ENCODE peak calls at places on chromosomes 16 and 17, in six cellular contexts. C is A549, P is HepG2, S is GM12878, U is K562, K is H1. L is an unnamed sample.

GRCh38 chr16:67857547-67858233 is 10.2 kb upstream of the CENPT start:
- DNase-seq in K (no peak), U (peak), C (peak), S (no peak), P (peak), L (no peak)

GRCh38 chr17:14306602-14307001 is 5.7 kb downstream of the HS3ST3B1 start:
- DNase-seq in S (no peak), K (no peak), C (no peak), U (no peak), P (no peak), L (no peak)

GRCh38 chr17:59470624-59471297 is 94.6 kb upstream of the DHX40 start:
- DNase-seq in K (no peak), S (no peak), U (no peak), C (no peak), P (no peak), L (no peak)

GRCh38 chr16:85019659-85020245 is 7.8 kb upstream of the KIAA0513 start:
- DNase-seq in S (no peak), U (no peak), K (no peak), P (no peak), C (no peak), L (no peak)

GRCh38 chr16:47574091-47575054 is 113.2 kb downstream of the PHKB start:
- DNase-seq in U (no peak), K (no peak), S (peak), P (no peak), C (no peak), L (no peak)

GRCh38 chr17:12180644-12181261 is 160.1 kb downstream of the MAP2K4 start:
- DNase-seq in K (no peak), P (peak), C (peak), U (peak), S (peak), L (peak)

GRCh38 chr16:630815-631405 is at the start of gene WFIKKN1:
- DNase-seq in S (no peak), K (peak), U (peak), P (peak), C (no peak), L (peak)

GRCh38 chr17:57530508-57530907 is 214.6 kb downstream of the CCDC182 start:
- DNase-seq in K (no peak), U (no peak), C (no peak), S (no peak), P (no peak), L (no peak)

GRCh38 chr16:8852534-8852933 is 16.3 kb downstream of the CARHSP1 start:
- DNase-seq in S (no peak), K (no peak), P (no peak), U (no peak), C (no peak), L (no peak)

GRCh38 chr16:70685938-70686375 is at the start of gene MTSS2:
- DNase-seq in C (peak), K (peak), U (peak), P (peak), S (no peak), L (peak)

GRCh38 chr17:75507712-75508111 is 7.6 kb downstream of the CASKIN2 start:
- DNase-seq in S (no peak), U (no peak), P (no peak), K (no peak), C (no peak), L (no peak)

GRCh38 chr17:36921131-36921851 is 16.0 kb upstream of the LHX1 start:
- DNase-seq in U (peak), P (peak), S (no peak), C (peak), K (peak), L (no peak)

GRCh38 chr16:67873435-67874146 is 739 bp downstream of the EDC4 start:
- DNase-seq in C (no peak), K (no peak), U (no peak), S (no peak), P (no peak), L (no peak)

GRCh38 chr17:17446666-17447155 is 30.1 kb upstream of the MED9 start:
- DNase-seq in C (no peak), S (no peak), P (no peak), U (no peak), K (no peak), L (no peak)

GRCh38 chr16:67277294-67277998 is 1.9 kb upstream of the PLEKHG4 start:
- DNase-seq in C (peak), S (no peak), P (peak), U (peak), K (no peak), L (no peak)

GRCh38 chr17:37124074-37124824 is 175.5 kb downstream of the AATF start:
- DNase-seq in U (no peak), K (no peak), S (no peak), P (no peak), C (no peak), L (no peak)

GRCh38 chr16:86549893-86550190 is 5.2 kb downstream of the MTHFSD start:
- DNase-seq in K (no peak), S (no peak), C (no peak), U (no peak), P (no peak), L (no peak)

GRCh38 chr17:4584125-4584834 is at the start of gene SMTNL2:
- DNase-seq in K (no peak), C (no peak), U (no peak), P (no peak), S (no peak), L (peak)

GRCh38 chr17:43558805-43559160 is 12.6 kb upstream of the ETV4 start:
- DNase-seq in C (no peak), S (no peak), P (no peak), U (no peak), K (no peak), L (no peak)

GRCh38 chr17:82330322-82331239 is 3.0 kb downstream of the SECTM1 start:
- DNase-seq in U (no peak), C (peak), P (peak), S (no peak), K (no peak), L (peak)

GRCh38 chr17:6627019-6627418 is 13.5 kb downstream of the KIAA0753 start:
- DNase-seq in C (no peak), S (no peak), P (no peak), K (no peak), U (no peak), L (no peak)

GRCh38 chr17:80159984-80160383 is 9.8 kb upstream of the CARD14 start:
- DNase-seq in C (no peak), K (no peak), S (no peak), U (no peak), P (no peak), L (no peak)

GRCh38 chr17:17749921-17750320 is 68.7 kb downstream of the RAI1 start:
- DNase-seq in C (peak), K (peak), U (peak), P (peak), S (peak), L (peak)

GRCh38 chr17:250487-251300 is 69.2 kb upstream of the DOC2B start:
- DNase-seq in U (no peak), C (no peak), K (peak), P (no peak), S (no peak), L (no peak)

GRCh38 chr16:69302301-69302700 is 8.8 kb upstream of the VPS4A start:
- DNase-seq in K (no peak), U (no peak), P (no peak), S (no peak), C (no peak), L (no peak)

GRCh38 chr16:84868829-84869457 is 49.2 kb downstream of the CRISPLD2 start:
- DNase-seq in C (no peak), S (no peak), P (no peak), U (no peak), K (no peak), L (no peak)

GRCh38 chr17:69975808-69976207 is 99.2 kb upstream of the KCNJ16 start:
- DNase-seq in C (no peak), P (no peak), S (no peak), K (no peak), U (no peak), L (no peak)

GRCh38 chr17:83176272-83176955 is 97.0 kb downstream of the METRNL start:
- DNase-seq in C (no peak), U (no peak), S (no peak), P (no peak), K (peak), L (no peak)

GRCh38 chr16:66370786-66371684 is 4.5 kb downstream of the CDH5 start:
- DNase-seq in U (no peak), C (no peak), S (no peak), P (no peak), K (no peak), L (no peak)

GRCh38 chr16:67431077-67431804 is at the start of gene HSD11B2:
- DNase-seq in U (peak), S (no peak), K (peak), P (no peak), C (peak), L (peak)

GRCh38 chr17:32627233-32628008 is 140.6 kb downstream of the CDK5R1 start:
- DNase-seq in K (peak), C (no peak), U (no peak), P (no peak), S (no peak), L (peak)

DNA sequence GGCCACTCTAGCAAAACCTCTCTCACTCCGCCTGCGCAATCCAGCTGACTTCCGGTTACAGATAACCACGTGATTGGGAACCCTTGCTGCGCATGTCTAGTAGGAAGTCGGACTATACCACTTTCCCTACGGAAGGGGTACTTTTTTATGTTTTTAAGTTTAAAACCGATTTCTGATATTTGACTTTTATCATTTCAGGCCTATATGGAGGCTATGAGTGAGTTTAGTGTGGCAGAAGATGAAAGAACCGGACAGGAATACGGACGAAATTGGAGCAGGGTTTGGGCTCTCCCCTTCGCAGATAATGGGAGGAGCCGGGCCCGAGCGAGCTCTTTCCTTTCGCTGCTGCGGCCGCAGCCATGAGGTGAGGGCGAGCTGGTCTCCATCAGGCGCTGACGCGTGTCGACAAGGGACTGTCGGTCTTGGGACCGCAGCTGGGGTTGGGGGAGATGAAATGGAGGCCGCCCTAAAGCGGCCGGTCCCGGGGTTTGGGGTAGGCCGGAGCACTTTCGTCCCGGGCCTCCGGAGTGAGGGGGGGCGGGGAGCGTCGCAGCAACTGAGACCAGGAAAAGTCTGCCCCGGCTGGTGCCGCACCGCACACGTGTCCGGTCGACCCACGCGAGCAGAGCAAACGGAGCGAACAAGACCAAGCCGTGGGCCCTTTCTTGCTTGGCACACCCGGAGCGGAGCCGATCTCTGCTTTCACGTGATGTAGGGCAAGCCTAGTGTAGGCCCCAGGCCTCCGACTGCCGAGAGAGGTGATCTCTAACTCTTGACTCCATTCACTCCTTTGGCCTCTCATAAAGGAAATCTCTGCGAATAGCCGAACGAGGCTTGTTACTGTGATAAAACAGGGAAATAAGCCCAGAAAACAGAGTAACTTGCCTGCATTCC is at the start of gene RPL19:
- DNase-seq in C (peak), S (peak), U (peak), K (peak), P (peak), L (peak)
- TF ChIP-seq EP300 in C (no peak), S (no peak), U (peak), K (no peak), P (no peak), L (peak)

GRCh38 chr17:45311762-45312476 is 4.9 kb downstream of the MAP3K14 start:
- DNase-seq in U (peak), P (peak), S (no peak), C (peak), K (no peak), L (peak)
- TF ChIP-seq USF2 in U (no peak), P (no peak), S (no peak), C (no peak), K (no peak), L (no peak)

DNA sequence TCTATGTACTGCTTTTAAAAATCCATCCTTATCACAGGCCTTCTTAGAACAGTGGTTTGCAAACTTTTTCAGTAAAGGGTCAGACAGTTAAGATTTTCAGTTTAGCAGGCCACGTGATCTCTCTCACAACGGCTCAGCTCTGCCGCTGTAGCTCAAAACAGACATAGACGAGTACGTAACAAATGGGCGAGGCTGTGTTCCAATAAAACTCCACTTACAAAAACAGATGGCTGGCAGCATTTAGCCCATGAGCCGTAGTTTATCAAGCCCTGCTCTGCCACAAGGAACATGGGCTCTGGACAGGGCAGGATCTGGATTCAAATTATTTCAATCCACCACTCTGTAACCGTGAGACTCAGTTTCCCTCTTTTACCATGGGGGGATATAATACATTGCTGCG is 141.8 kb downstream of the XYLT1 start:
- DNase-seq in C (no peak), K (no peak), S (no peak), P (no peak), U (no peak), L (peak)
- TF ChIP-seq EP300 in C (no peak), K (no peak), S (no peak), P (no peak), U (no peak), L (no peak)

GRCh38 chr17:19461681-19462080 is 50.6 kb downstream of the RNF112 start:
- DNase-seq in K (peak), C (no peak), U (no peak), S (no peak), P (no peak), L (no peak)

GRCh38 chr17:19457830-19458271 is 46.8 kb downstream of the RNF112 start:
- DNase-seq in S (no peak), C (no peak), K (peak), U (no peak), P (no peak), L (no peak)

GRCh38 chr17:19461139-19461538 is 50.1 kb downstream of the RNF112 start:
- DNase-seq in S (peak), C (no peak), P (no peak), U (no peak), K (peak), L (no peak)

GRCh38 chr17:19464033-19465026 is 53.3 kb downstream of the RNF112 start:
- DNase-seq in P (no peak), C (no peak), K (no peak), S (no peak), U (no peak), L (no peak)

DNA sequence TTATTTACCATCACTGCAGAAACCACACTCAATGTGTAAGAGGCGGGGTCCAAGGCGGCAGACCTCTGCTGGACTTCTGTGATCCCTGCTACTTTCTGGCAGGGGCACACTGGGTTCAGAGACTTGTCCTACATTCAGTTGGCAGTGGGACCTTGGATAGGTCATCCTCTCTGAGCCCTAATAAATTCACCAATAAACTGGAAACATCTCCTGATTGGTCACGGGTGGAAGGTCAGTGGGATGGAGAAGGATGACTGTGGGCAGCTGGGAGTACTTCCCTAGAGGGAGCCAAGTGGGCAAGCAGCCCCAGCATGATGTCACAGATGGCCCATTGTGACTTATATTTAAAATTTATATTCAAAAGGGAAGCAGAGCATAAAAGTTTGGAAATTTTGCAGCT is 49.7 kb downstream of the RNF112 start:
- DNase-seq in S (no peak), P (no peak), U (no peak), K (peak), C (no peak), L (no peak)
- TF ChIP-seq USF2 in S (no peak), P (no peak), U (no peak), K (no peak), C (no peak), L (no peak)

GRCh38 chr16:88132836-88133506 is 181.7 kb downstream of the BANP start:
- DNase-seq in P (no peak), U (no peak), C (no peak), S (no peak), K (no peak), L (peak)

GRCh38 chr16:88131966-88132365 is 180.7 kb downstream of the BANP start:
- DNase-seq in P (no peak), S (no peak), K (no peak), C (no peak), U (no peak), L (no peak)

GRCh38 chr16:88130016-88130415 is 178.8 kb downstream of the BANP start:
- DNase-seq in C (no peak), S (no peak), U (no peak), K (no peak), P (no peak), L (no peak)

GRCh38 chr16:88130681-88131080 is 179.4 kb downstream of the BANP start:
- DNase-seq in U (no peak), K (no peak), S (no peak), P (no peak), C (no peak), L (peak)

GRCh38 chr16:88131256-88131655 is 180.0 kb downstream of the BANP start:
- DNase-seq in K (no peak), U (no peak), C (no peak), P (no peak), S (no peak), L (no peak)
- TF ChIP-seq EP300 in K (no peak), U (no peak), C (no peak), P (no peak), S (no peak), L (no peak)

DNA sequence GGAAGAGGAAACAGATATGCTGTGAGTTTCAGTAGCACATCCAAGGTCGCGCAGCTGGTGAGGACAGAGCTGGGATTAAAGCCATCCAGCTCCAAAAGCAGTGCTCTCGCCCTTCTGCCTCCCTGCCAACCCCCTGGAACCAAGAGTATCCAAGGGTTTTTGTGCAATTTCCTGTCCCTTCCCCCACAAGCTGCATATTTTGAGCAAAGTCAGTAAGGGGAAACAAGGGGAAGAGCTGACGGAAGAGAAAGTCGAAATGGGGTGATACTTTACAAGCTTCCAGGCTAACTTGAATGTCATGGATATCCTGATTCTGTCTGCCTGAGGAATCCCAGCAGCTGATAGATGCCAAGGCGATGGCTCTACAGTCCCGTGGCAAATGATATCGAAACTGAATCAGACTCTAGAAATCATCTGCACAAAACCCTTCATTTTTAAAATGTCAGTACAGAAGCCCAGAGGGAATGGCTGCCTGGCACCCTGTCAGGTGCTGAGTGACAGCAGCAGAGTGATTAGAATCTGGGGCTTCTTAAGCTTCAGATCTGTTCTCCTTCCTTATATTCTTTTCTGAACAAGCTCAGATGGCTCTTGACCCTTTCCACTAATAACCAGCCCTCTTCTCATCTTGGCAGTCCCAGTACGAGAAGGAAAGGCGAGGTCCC is 42.9 kb upstream of the TEKT3 start:
- DNase-seq in U (no peak), K (no peak), P (no peak), S (no peak), C (no peak), L (no peak)
- TF ChIP-seq USF2 in U (no peak), K (no peak), P (no peak), S (no peak), C (no peak), L (no peak)

GRCh38 chr17:67492824-67493490 is 115.9 kb downstream of the PITPNC1 start:
- DNase-seq in U (no peak), S (no peak), K (no peak), C (no peak), P (no peak), L (no peak)

GRCh38 chr17:67492251-67492740 is 115.2 kb downstream of the PITPNC1 start:
- DNase-seq in U (no peak), S (no peak), K (no peak), C (no peak), P (no peak), L (no peak)

GRCh38 chr17:67491678-67492019 is 114.6 kb downstream of the PITPNC1 start:
- DNase-seq in U (no peak), K (no peak), P (no peak), C (no peak), S (no peak), L (no peak)

GRCh38 chr17:67490471-67490870 is 113.4 kb downstream of the PITPNC1 start:
- DNase-seq in K (no peak), P (no peak), S (no peak), C (no peak), U (no peak), L (no peak)

GRCh38 chr17:67491009-67491677 is 114.1 kb downstream of the PITPNC1 start:
- DNase-seq in K (peak), U (peak), C (peak), S (no peak), P (peak), L (peak)
- TF ChIP-seq EP300 in K (no peak), U (no peak), C (peak), S (no peak), P (no peak), L (peak)

GRCh38 chr16:74123195-74123594 is 173.4 kb upstream of the PSMD7 start:
- DNase-seq in K (no peak), P (no peak), U (no peak), C (no peak), S (no peak), L (no peak)
- TF ChIP-seq USF2 in K (no peak), P (no peak), U (no peak), C (no peak), S (no peak), L (no peak)

GRCh38 chr16:27455700-27456099 is 53.7 kb downstream of the IL21R start:
- DNase-seq in U (peak), P (no peak), C (no peak), S (no peak), K (no peak), L (no peak)
- TF ChIP-seq EP300 in U (no peak), P (no peak), C (no peak), S (no peak), K (no peak), L (no peak)

GRCh38 chr16:1707193-1707790 is 1.3 kb downstream of the MAPK8IP3 start:
- DNase-seq in C (no peak), K (no peak), U (peak), P (peak), S (no peak), L (peak)
- TF ChIP-seq USF2 in C (no peak), K (no peak), U (no peak), P (no peak), S (no peak), L (no peak)